ENCODE peak calls at places on chromosomes 7 and 10, in four cellular contexts. O, S, N and G are unnamed samples.

GRCh38 chr10:49374740-49375139 is 21.1 kb downstream of the DRGX start:
- DNase-seq in O (no peak), S (no peak), N (no peak), G (no peak)

GRCh38 chr7:154906201-154906600 is 96.7 kb downstream of the PAXIP1 start:
- DNase-seq in O (no peak), S (no peak), N (no peak), G (no peak)

GRCh38 chr7:5597772-5598171 is 174.1 kb upstream of the TNRC18 start:
- DNase-seq in O (peak), S (no peak), N (no peak), G (no peak)

GRCh38 chr7:100515072-100515532 is 23.9 kb upstream of the AGFG2 start:
- DNase-seq in O (peak), S (peak), N (no peak), G (peak)

GRCh38 chr10:93299606-93300353 is 182.4 kb downstream of the MYOF start:
- DNase-seq in O (no peak), S (peak), N (no peak), G (no peak)

GRCh38 chr10:88428442-88428841 is 154.7 kb downstream of the RNLS start:
- DNase-seq in O (peak), S (no peak), N (no peak), G (no peak)

GRCh38 chr7:80027616-80028173 is 106.9 kb upstream of the GNAI1 start:
- DNase-seq in O (no peak), S (no peak), N (no peak), G (no peak)

GRCh38 chr10:112039823-112040222 is 143.7 kb downstream of the GPAM start:
- DNase-seq in O (no peak), S (no peak), N (no peak), G (no peak)

GRCh38 chr7:106405697-106406141 is 120.9 kb upstream of the NAMPT start:
- DNase-seq in O (no peak), S (no peak), N (no peak), G (no peak)

GRCh38 chr10:104824378-104825006 is 183.4 kb downstream of the SORCS3 start:
- DNase-seq in O (peak), S (no peak), N (peak), G (no peak)

GRCh38 chr10:13743101-13743693 is 156.4 kb downstream of the PRPF18 start:
- DNase-seq in O (no peak), S (no peak), N (no peak), G (no peak)

GRCh38 chr7:67947651-67948050 is 951.0 kb downstream of the TYW1 start:
- DNase-seq in O (no peak), S (no peak), N (no peak), G (no peak)

GRCh38 chr7:91435386-91436059 is 171.3 kb downstream of the FZD1 start:
- DNase-seq in O (no peak), S (peak), N (no peak), G (no peak)

GRCh38 chr7:148242271-148242801 is 348.2 kb upstream of the C7orf33 start:
- DNase-seq in O (peak), S (no peak), N (peak), G (no peak)

GRCh38 chr7:157875230-157876179 is 538.7 kb downstream of the DNAJB6 start:
- DNase-seq in O (no peak), S (no peak), N (peak), G (no peak)

GRCh38 chr10:31318382-31318853 is 598 bp upstream of the ZEB1 start:
- DNase-seq in O (peak), S (no peak), N (peak), G (no peak)

GRCh38 chr10:21336476-21337170 is 188.9 kb downstream of the SKIDA1 start:
- DNase-seq in O (peak), S (peak), N (peak), G (peak)

GRCh38 chr10:62779487-62780248 is 24.9 kb upstream of the ADO start:
- DNase-seq in O (peak), S (peak), N (no peak), G (no peak)

GRCh38 chr10:71040326-71040725 is 152.0 kb upstream of the PCBD1 start:
- DNase-seq in O (no peak), S (no peak), N (no peak), G (no peak)

GRCh38 chr7:129553861-129554530 is 51.7 kb downstream of the SMKR1 start:
- DNase-seq in O (no peak), S (no peak), N (no peak), G (no peak)

GRCh38 chr10:79431891-79432831 is 13.3 kb downstream of the ZCCHC24 start:
- DNase-seq in O (no peak), S (no peak), N (no peak), G (no peak)

GRCh38 chr7:44324204-44325126 is 929 bp downstream of the CAMK2B start:
- DNase-seq in O (no peak), S (no peak), N (no peak), G (no peak)

GRCh38 chr10:20797290-20797689 is 99.8 kb downstream of the NEBL start:
- DNase-seq in O (no peak), S (no peak), N (no peak), G (no peak)

GRCh38 chr7:140304071-140304799 is 94.1 kb downstream of the SLC37A3 start:
- DNase-seq in O (peak), S (no peak), N (no peak), G (no peak)

GRCh38 chr7:66348959-66349358 is 143.8 kb downstream of the TPST1 start:
- DNase-seq in O (no peak), S (no peak), N (no peak), G (no peak)

GRCh38 chr10:118805146-118805545 is 50.4 kb upstream of the CACUL1 start:
- DNase-seq in O (no peak), S (no peak), N (no peak), G (no peak)

GRCh38 chr7:8261711-8262695 is at the start of gene ICA1:
- DNase-seq in O (peak), S (no peak), N (peak), G (no peak)

GRCh38 chr7:106425017-106425719 is 140.4 kb upstream of the NAMPT start:
- DNase-seq in O (peak), S (peak), N (no peak), G (peak)

GRCh38 chr7:92833766-92834605 is 2.4 kb downstream of the CDK6 start:
- DNase-seq in O (peak), S (no peak), N (peak), G (peak)

GRCh38 chr10:74874649-74875048 is 48.2 kb downstream of the KAT6B start:
- DNase-seq in O (no peak), S (no peak), N (no peak), G (no peak)

GRCh38 chr10:122078965-122079401 is 90.0 kb downstream of the TACC2 start:
- DNase-seq in O (no peak), S (no peak), N (peak), G (peak)

GRCh38 chr7:139651308-139651707 is 126.5 kb downstream of the HIPK2 start:
- DNase-seq in O (no peak), S (no peak), N (peak), G (no peak)

GRCh38 chr7:108091461-108091831 is 38.7 kb downstream of the LAMB4 start:
- DNase-seq in O (no peak), S (no peak), N (no peak), G (no peak)

GRCh38 chr10:29277296-29277695 is 11.6 kb upstream of the LYZL1 start:
- DNase-seq in O (no peak), S (no peak), N (no peak), G (no peak)

GRCh38 chr10:43307306-43307705 is 40.4 kb upstream of the RASGEF1A start:
- DNase-seq in O (no peak), S (no peak), N (no peak), G (no peak)

GRCh38 chr10:97765201-97765600 is 6.6 kb downstream of the SFRP5 start:
- DNase-seq in O (no peak), S (no peak), N (no peak), G (no peak)

GRCh38 chr10:110206988-110207804 is at the start of gene MXI1:
- DNase-seq in O (peak), S (no peak), N (peak), G (no peak)

DNA sequence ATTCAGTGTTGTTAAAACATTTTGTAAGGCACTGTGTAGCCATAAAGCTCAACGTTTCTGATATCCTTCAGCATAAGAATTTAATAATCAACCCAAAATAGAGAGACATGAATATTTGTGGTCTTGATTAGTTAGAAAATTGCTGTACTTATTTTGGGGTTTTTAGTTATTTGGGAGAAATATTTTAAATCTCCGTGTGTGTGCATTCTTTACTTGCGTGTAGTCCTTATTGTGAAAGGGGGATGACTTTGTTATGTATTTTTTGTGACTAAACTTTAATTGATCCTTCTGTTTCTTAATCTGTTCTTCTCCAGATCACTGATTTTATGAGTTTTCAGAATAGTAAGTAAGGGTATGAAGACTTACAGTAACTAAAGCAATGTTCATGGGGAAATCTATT is 81.2 kb downstream of the ZNRF2 start:
- DNase-seq in O (no peak), S (no peak), N (no peak), G (no peak)
- TF ChIP-seq CTCF in O (no peak), S (no peak), N (no peak), G (no peak)

GRCh38 chr10:128530301-128530700 is 404.1 kb upstream of the MKI67 start:
- DNase-seq in O (peak), S (no peak), N (no peak), G (no peak)
- TF ChIP-seq CTCF in O (peak), S (peak), N (peak), G (no peak)

GRCh38 chr7:42831051-42831952 is 80.6 kb downstream of the C7orf25 start:
- DNase-seq in O (peak), S (peak), N (peak), G (no peak)

GRCh38 chr7:42832672-42833071 is 79.2 kb downstream of the C7orf25 start:
- DNase-seq in O (no peak), S (no peak), N (no peak), G (no peak)

GRCh38 chr7:42833411-42833810 is 78.5 kb downstream of the C7orf25 start:
- DNase-seq in O (no peak), S (no peak), N (no peak), G (no peak)

GRCh38 chr7:42831953-42832522 is 79.8 kb downstream of the C7orf25 start:
- DNase-seq in O (no peak), S (no peak), N (no peak), G (no peak)
- TF ChIP-seq CTCF in O (no peak), S (no peak), N (no peak), G (no peak)

DNA sequence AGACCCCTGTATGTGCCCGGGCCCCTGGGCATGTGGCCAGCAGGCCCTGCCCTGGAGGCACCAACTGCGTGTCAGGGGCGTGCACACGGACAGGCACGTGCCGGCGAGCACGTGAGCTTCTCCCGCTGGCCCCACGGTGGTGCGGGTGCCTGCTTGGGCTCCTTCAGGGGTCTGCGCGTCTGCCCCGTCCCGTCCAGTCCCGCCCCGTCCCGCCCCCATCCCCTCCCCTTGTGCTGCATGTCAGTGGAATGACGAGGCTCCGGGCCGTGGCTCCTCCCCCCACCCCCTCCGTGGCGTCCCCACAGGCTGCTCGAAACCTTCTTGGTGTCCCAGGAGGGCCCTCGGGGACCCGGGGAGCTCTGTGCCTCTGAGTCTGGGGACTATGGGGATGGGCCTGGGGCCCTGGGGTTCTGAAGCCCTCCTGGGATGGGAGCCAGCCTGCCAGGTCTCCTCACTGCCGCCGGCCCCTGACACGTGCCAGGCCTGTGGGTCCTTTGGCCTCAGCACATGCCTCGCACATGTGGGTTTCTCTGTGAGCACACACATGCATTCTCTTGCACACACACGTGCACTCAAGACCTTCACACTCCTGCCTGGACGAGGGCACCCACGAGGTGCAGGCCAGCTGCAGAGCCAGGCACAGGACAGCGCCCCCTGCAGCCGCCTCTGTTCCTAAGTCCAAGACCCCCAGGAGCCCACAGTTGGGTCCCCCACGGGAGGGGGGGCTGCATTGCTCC is 27.5 kb upstream of the AMZ1 start:
- DNase-seq in O (no peak), S (no peak), N (no peak), G (no peak)
- TF ChIP-seq CTCF in O (peak), S (peak), N (peak), G (peak)

GRCh38 chr7:112669306-112669705 is 120.9 kb downstream of the TMEM168 start:
- DNase-seq in O (no peak), S (no peak), N (no peak), G (no peak)

GRCh38 chr7:112668561-112668960 is 121.6 kb downstream of the TMEM168 start:
- DNase-seq in O (no peak), S (no peak), N (no peak), G (no peak)

GRCh38 chr7:112665709-112666108 is 124.5 kb downstream of the TMEM168 start:
- DNase-seq in O (peak), S (no peak), N (peak), G (no peak)
- TF ChIP-seq CTCF in O (peak), S (peak), N (peak), G (peak)

DNA sequence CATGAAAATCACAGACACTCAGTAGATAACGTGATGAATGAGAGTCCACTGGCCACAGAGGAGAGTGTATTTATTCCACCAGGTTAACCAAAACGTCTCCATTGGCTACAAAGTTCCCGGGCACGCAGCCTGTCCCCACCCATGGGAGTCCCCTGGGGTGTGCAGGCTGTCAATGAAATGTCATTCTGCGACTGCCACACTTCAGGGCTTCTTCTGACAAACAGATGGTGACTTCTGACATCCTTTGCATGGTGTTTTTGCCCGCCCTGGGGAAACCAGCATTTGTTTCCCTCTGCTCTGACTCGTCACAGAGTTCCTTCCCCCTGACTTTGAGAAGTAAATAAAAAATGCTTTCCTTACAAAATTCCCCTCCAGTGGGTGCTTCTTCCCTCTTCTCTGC is 38.3 kb downstream of the TNS3 start:
- DNase-seq in O (no peak), S (no peak), N (no peak), G (no peak)
- TF ChIP-seq CTCF in O (no peak), S (no peak), N (no peak), G (no peak)

DNA sequence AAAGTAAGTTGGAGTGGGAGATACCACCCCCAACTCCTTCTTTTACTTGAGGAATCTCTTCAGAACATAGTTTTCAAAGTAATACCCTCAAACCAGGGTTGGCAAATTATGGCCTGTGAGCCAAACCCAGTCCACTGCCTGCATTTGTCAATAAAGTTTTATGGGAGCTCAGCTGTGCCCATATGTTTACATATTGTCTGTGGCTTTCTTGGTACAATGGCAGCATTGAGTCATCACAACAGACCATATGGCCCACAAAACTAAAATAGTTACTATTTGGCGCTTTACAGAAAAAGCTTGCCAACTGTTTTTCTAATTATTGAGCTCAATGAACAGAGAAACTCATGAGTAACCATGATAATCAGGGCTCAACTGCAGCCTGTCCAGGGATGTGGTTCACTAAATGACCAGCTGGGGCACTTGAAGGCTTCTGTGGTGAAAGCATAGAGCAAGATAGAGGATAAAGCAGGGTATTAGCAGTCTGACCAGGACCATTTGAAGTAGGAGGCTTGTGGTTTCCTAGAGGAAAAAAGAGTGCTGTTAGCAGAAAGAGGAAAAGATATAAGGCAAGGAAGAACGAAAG is 196.0 kb upstream of the GRB10 start:
- DNase-seq in O (no peak), S (no peak), N (no peak), G (no peak)
- TF ChIP-seq CTCF in O (no peak), S (peak), N (peak), G (no peak)

GRCh38 chr10:77555591-77556212 is 81.9 kb downstream of the KCNMA1 start:
- DNase-seq in O (peak), S (no peak), N (no peak), G (no peak)

GRCh38 chr10:77553966-77554365 is 83.6 kb downstream of the KCNMA1 start:
- DNase-seq in O (no peak), S (no peak), N (no peak), G (no peak)

GRCh38 chr10:77560052-77560451 is 77.6 kb downstream of the KCNMA1 start:
- DNase-seq in O (no peak), S (no peak), N (no peak), G (no peak)

GRCh38 chr10:77554996-77555397 is 82.6 kb downstream of the KCNMA1 start:
- DNase-seq in O (no peak), S (no peak), N (no peak), G (no peak)

DNA sequence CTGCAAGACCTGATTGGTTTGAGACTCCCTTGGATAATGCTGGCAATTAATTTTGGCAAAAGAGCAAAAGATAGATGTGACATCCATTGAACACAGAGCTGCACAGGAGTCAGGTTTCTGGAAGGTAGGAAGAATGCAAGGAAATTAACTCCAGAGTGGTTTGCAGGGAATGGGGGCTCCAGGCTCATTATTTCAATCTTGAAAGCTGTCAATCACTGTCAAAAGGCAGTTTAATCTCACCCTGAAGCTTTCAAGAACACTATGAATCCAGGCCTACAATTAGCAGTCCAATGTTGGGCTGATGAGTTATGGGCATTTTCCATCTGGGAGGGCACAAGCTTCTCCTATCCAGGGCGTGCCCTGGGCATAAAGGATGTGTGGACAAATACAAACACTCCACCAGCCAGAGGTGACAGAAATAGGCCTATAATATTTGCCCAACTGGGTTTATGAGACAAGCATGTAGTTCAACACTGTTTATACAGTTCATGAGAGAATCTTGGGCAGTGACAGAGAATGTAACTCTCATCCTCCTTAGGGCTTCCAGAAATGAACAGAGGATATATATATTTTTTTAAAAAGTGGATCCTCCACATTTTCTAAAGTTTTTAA is 80.5 kb downstream of the KCNMA1 start:
- DNase-seq in O (no peak), S (no peak), N (no peak), G (no peak)
- TF ChIP-seq CTCF in O (no peak), S (no peak), N (no peak), G (no peak)

DNA sequence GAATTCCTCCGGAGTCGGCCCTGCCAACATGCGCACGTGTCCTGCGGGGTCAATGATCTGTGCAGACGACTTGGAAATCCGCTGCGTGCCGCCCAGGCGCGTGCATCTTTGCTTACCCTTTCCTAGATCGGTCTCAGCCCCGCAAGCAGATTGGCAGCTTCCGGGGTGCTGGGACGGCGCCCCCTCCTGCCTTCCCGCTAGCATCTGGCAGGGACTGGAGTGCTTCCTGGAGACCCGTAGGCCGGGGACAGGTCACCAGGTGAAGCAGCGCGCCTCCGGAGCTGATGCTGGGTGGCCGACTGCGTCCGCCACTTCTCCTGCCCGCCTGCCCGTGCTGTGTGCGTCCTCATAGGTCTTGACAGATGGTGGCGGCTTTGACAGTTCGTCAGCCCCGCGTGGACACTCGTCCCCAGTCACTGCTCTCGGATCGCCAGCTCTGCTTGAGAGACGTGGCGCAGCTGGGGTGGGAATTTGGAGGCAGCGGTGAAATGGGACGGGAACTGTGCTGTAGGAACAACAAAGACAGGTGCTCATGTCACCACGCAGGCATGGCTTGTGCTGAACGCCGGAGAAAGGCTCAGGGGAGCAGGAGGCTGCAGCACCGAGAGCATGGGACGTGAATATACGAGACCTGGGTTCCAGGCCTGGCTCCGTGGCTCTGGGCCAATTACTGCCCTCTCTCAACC is 21.9 kb upstream of the KCNK18 start:
- DNase-seq in O (no peak), S (no peak), N (peak), G (no peak)
- TF ChIP-seq CTCF in O (no peak), S (no peak), N (no peak), G (no peak)

GRCh38 chr10:96321822-96322221 is 17.6 kb downstream of the DNTT start:
- DNase-seq in O (no peak), S (no peak), N (no peak), G (no peak)
- TF ChIP-seq CTCF in O (no peak), S (no peak), N (no peak), G (no peak)